ENCODE peak calls at places on chromosome 5, in seven cellular contexts. I is uterus, C is HFF-Myc, P is SJSA1, A is HCT116, K is GM12864, T is cardiac muscle cell. D is an unnamed sample.

GRCh38 chr5:94807985-94808384 is 189.5 kb downstream of the SLF1 start:
- DNase-seq in C (no peak), T (no peak), K (no peak), A (no peak), I (no peak), P (no peak), D (no peak)

GRCh38 chr5:10593531-10594181 is 29.8 kb downstream of the ANKRD33B start:
- DNase-seq in A (no peak), I (no peak), C (no peak), T (no peak), K (no peak), P (peak), D (no peak)

GRCh38 chr5:170424629-170425028 is 35.5 kb upstream of the KCNMB1 start:
- DNase-seq in A (no peak), I (no peak), K (no peak), P (no peak), T (no peak), C (no peak), D (no peak)

GRCh38 chr5:39283231-39283818 is 64.0 kb upstream of the FYB1 start:
- DNase-seq in K (peak), P (peak), I (peak), C (peak), T (peak), A (peak), D (no peak)

GRCh38 chr5:157137691-157138090 is 5.0 kb downstream of the MED7 start:
- DNase-seq in I (no peak), K (no peak), A (no peak), P (no peak), C (no peak), T (no peak), D (no peak)

GRCh38 chr5:10352404-10353240 is 873 bp upstream of the MARCHF6 start:
- DNase-seq in C (no peak), T (peak), I (no peak), A (no peak), P (no peak), K (peak), D (no peak)

GRCh38 chr5:111853748-111854147 is 96.8 kb upstream of the NREP start:
- DNase-seq in K (no peak), A (no peak), C (peak), P (no peak), I (no peak), T (no peak), D (no peak)

GRCh38 chr5:148075529-148075928 is 11.7 kb downstream of the SPINK5 start:
- DNase-seq in C (no peak), K (no peak), I (no peak), T (no peak), P (no peak), A (no peak), D (no peak)

GRCh38 chr5:142316051-142316450 is 8.8 kb downstream of the SPRY4 start:
- DNase-seq in I (no peak), K (no peak), A (no peak), T (peak), C (no peak), P (peak), D (no peak)

GRCh38 chr5:44183753-44184152 is 205.5 kb downstream of the FGF10 start:
- DNase-seq in K (no peak), T (no peak), I (no peak), A (no peak), P (no peak), C (no peak), D (no peak)

GRCh38 chr5:10987881-10988504 is 227.0 kb upstream of the DAP start:
- DNase-seq in P (peak), T (peak), K (peak), I (peak), C (no peak), A (peak), D (peak)

GRCh38 chr5:142881076-142881466 is 110.9 kb downstream of the ARHGAP26 start:
- DNase-seq in T (no peak), K (no peak), A (no peak), P (no peak), C (no peak), I (no peak), D (peak)

GRCh38 chr5:159913481-159913880 is 2.8 kb upstream of the ADRA1B start:
- DNase-seq in K (no peak), I (no peak), P (no peak), A (no peak), T (no peak), C (no peak), D (no peak)

GRCh38 chr5:159917919-159918487 is 1.7 kb downstream of the ADRA1B start:
- DNase-seq in P (no peak), T (no peak), I (no peak), K (no peak), A (no peak), C (no peak), D (no peak)

GRCh38 chr5:159916841-159917761 is 819 bp downstream of the ADRA1B start:
- DNase-seq in T (no peak), C (no peak), K (no peak), A (no peak), P (peak), I (no peak), D (no peak)

GRCh38 chr5:159913048-159913447 is 3.2 kb upstream of the ADRA1B start:
- DNase-seq in I (peak), C (no peak), T (no peak), K (no peak), P (peak), A (no peak), D (no peak)

GRCh38 chr5:159915913-159916840 is at the start of gene ADRA1B:
- DNase-seq in T (peak), C (no peak), I (peak), P (peak), A (no peak), K (no peak), D (peak)
- H3K4me3 ChIP-seq in T (peak), C (peak), I (peak), P (peak), A (no peak), K (no peak), D (no peak)

DNA sequence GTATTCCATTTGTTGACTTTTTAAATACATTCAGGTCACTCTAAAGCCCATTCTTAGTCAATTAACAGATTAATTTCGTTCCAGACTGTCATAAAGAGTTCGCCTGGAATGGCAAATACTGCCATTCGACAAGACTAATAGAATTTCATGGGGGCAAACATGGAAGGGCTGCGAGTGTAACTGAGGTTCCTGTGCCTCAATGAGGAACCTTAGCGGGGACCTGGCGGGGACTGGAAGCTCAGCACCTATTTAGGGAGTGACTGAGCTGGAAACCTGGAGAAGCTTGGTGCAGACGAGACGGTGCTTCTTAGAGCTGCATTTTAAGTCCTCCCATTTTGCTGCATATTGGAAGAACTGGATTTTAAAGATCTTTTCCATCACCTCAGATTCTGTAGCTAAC is 3.4 kb downstream of the VCAN start:
- DNase-seq in T (peak), C (no peak), A (no peak), K (no peak), I (no peak), P (peak), D (no peak)
- H3K4me3 ChIP-seq in T (peak), C (peak), A (peak), K (no peak), I (peak), P (peak), D (peak)

GRCh38 chr5:31935702-31936347 is 238.3 kb downstream of the GOLPH3 start:
- DNase-seq in P (no peak), I (peak), C (no peak), K (no peak), A (no peak), T (no peak), D (no peak)
- H3K4me3 ChIP-seq in P (no peak), I (peak), C (no peak), K (no peak), A (no peak), T (no peak), D (no peak)

DNA sequence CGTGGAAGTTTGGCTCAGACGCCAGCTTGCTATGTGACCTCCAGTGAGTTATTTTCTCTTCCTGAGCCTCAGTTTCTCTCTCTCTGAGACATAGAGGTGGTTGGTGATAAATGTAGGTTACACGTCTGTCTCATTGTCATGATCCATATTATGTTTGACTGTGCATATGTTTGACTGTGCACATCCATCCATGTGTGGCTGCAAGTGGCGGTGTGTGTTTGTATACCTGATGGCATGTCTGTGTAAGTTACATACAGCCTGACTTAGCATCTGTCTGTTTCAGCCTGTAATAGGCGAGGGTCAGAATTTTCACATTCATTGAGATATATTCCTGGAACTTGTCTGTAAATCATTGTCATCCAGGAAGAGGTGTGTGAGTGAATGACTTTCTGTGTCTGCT is 3.3 kb downstream of the SPARC start:
- DNase-seq in K (no peak), I (no peak), T (no peak), A (no peak), C (no peak), P (no peak), D (no peak)
- H3K4me3 ChIP-seq in K (no peak), I (peak), T (no peak), A (no peak), C (peak), P (no peak), D (no peak)

GRCh38 chr5:40776658-40776977 is 20.9 kb upstream of the TTC33 start:
- DNase-seq in T (no peak), A (no peak), K (no peak), P (no peak), C (no peak), I (no peak), D (no peak)

GRCh38 chr5:40775085-40775845 is 19.5 kb upstream of the TTC33 start:
- DNase-seq in C (no peak), A (no peak), K (no peak), T (no peak), P (no peak), I (no peak), D (no peak)

GRCh38 chr5:40775846-40776657 is 20.3 kb upstream of the TTC33 start:
- DNase-seq in I (no peak), P (no peak), C (no peak), A (no peak), K (no peak), T (no peak), D (no peak)

GRCh38 chr5:40774626-40775025 is 18.9 kb upstream of the TTC33 start:
- DNase-seq in I (no peak), C (no peak), T (no peak), P (no peak), K (no peak), A (no peak), D (no peak)

DNA sequence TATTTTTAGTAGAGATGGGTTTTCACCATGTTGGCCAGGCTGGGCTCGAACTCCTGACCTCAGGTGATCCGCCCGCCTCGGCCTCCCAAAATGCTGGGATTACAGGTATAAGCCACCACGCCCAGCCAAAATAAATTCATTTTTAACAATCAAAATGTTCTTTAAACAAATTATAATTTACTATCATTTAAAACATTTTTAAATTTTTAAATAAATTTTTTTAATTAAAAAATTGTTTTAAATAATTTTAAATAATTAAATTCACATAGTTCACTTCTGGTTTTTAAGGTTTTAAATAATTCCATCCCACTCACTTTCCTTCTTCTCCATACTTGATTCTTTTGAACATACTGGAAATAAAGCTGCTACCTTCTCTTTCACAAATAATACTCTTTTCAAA is 15.0 kb upstream of the TTC33 start:
- DNase-seq in A (no peak), I (no peak), K (no peak), T (no peak), C (no peak), P (no peak), D (no peak)
- H3K4me3 ChIP-seq in A (no peak), I (no peak), K (no peak), T (no peak), C (no peak), P (no peak), D (no peak)

DNA sequence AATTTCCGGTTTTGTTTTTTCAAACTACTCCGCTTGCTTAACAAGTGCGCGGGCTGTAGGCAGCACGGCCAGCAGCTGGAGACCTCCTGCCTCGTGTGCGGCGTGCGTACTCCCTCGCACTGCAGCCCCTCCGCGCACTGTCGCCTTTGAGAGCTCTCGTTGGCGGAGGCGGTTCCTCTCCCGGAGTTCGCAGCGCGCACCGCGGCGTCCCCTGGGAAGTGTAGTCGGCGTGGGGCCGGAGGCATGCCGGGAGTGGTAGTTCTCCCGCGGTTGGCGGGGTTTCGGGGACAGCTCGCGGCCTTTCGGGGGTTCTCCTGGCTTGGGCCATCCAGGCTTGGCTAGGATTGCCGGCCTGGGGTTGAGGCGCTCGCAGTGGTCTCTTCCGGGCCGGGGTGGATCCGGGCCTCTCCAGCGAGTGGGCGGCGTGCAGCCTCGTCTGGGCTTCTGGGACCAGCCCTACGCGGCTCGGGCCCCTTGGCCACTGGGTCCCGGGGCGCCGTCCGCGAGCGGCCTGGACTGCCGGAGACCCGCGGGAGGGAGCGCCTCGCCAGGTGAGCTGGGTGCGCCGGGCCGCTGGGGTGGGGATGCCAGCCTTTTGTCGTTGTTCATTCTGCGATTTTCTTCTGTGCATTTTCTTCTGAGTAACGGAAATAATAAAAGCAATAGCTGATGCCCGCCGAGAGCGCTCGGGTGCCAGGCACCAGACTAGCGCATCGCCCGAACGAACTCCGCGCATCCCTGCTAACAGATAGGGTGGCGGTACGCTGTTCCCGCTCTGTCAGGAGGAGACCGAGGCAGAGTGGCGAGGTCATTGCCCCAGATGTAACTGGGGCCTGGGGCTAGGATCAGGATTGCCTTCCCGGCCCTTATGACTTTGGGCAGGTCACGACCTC is at the start of gene ZNF354C:
- DNase-seq in A (no peak), P (no peak), I (peak), C (peak), T (peak), K (no peak), D (peak)
- H3K4me3 ChIP-seq in A (no peak), P (no peak), I (peak), C (peak), T (peak), K (no peak), D (peak)

DNA sequence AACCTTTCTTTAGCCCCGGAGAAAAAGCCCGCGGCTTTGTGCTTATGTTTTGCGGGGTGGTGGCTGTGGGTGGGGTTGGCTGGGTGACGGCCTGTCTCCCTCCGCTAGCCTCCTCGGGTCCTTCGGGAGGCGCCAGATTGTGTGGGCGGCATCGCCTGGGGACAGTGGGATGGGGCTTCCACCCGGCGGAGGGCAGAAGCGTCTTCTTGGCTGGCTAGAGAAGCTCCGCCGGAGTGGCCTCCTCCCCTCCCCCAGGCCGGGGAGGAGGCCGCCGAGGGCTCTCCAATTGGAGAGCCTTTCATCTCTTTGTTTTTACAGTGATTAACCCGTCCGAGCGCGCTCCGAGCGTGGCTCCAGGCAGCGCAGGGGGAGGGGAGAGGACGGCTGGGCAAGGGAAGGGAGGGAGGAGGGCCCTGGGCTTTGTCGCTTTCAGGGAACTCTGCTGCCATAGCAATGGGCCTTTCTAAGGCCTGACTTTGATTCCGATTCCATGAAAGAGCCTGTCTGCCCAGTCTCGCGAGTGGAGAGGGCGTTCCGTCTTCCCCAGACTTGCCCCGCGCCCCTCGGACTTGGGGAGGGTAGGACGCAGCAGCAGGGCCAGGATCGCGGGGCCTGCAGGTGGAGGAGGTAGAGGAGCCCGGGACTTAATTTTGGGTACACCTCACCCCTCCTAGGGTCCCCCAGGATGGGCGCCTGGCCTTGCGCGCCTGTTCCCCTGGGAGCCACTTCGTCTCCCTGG is 36.7 kb upstream of the TIFAB start:
- DNase-seq in T (peak), P (peak), K (no peak), A (peak), I (no peak), C (peak), D (no peak)
- H3K4me3 ChIP-seq in T (peak), P (peak), K (no peak), A (peak), I (no peak), C (peak), D (no peak)

DNA sequence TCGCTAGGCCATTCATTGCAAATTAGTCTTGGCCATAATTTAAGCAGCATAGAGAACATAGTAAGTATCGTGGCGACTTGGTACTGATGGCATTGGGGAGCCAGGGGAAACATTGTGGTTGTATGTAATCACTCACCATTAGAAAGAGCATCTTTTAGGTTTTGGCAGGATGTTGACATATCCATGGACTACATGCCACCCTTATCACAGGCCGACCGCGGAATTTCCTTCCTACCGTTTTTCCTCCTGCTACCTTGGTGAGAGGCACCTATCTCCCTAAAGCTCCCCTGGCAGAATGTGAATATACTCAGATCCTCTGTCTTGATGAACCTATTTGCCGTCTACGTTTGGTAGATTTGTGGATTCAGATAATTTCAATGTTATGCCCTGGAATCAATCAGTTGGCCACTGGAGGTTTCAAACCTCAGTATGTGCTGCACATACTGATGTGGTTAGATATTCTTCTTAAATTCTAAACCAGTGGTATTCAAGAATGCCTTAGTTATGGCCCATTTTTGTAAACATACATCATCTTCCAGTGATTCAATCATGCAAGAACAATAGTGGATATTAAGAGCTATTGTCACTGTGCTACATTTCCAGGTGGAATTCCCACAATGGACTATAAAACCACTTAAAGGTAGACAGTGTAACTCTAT is 271.0 kb upstream of the HAPLN1 start:
- DNase-seq in T (no peak), K (no peak), I (no peak), P (no peak), C (no peak), A (no peak), D (no peak)
- H3K4me3 ChIP-seq in T (no peak), K (no peak), I (no peak), P (no peak), C (no peak), A (no peak), D (no peak)